ENCODE peak calls at places on chromosomes 2 and 18, in five cellular contexts. T is tibial artery, R is GM12878, P is upper lobe of left lung, Q is lung. C is an unnamed sample.

GRCh38 chr18:35973650-35974049 is 1.2 kb downstream of the RMP24 start:
- DNase-seq in T (no peak), R (no peak), P (no peak), Q (no peak), C (no peak)

GRCh38 chr2:47086054-47086471 is 69.0 kb downstream of the STPG4 start:
- DNase-seq in T (no peak), R (no peak), P (peak; percentile 40), Q (no peak), C (no peak)

GRCh38 chr2:74685408-74685807 is 31.4 kb downstream of the SEMA4F start:
- DNase-seq in T (no peak), R (no peak), P (no peak), Q (no peak), C (no peak)

GRCh38 chr2:35501076-35501475 is 854.5 kb upstream of the CRIM1 start:
- DNase-seq in T (no peak), R (no peak), P (no peak), Q (no peak), C (no peak)

GRCh38 chr2:8631465-8632005 is 50.3 kb upstream of the ID2 start:
- DNase-seq in T (no peak), R (no peak), P (no peak), Q (no peak), C (no peak)

GRCh38 chr2:241898681-241899270 is 29.2 kb downstream of the RTP5 start:
- DNase-seq in T (peak; percentile 15), R (no peak), P (peak; percentile 75), Q (no peak), C (no peak)

GRCh38 chr2:216490061-216490460 is 8.6 kb upstream of the RPL37A start:
- DNase-seq in T (no peak), R (no peak), P (no peak), Q (no peak), C (no peak)

GRCh38 chr18:62788891-62789290 is 73.5 kb downstream of the PHLPP1 start:
- DNase-seq in T (no peak), R (no peak), P (no peak), Q (no peak), C (no peak)

GRCh38 chr2:69979902-69980301 is 18.5 kb upstream of the ASPRV1 start:
- DNase-seq in T (no peak), R (no peak), P (no peak), Q (no peak), C (no peak)

GRCh38 chr2:98334439-98335078 is 11.7 kb upstream of the CNGA3 start:
- DNase-seq in T (no peak), R (no peak), P (no peak), Q (no peak), C (no peak)

GRCh38 chr2:170176212-170176611 is 1.7 kb upstream of the MYO3B start:
- DNase-seq in T (no peak), R (no peak), P (no peak), Q (no peak), C (no peak)

GRCh38 chr2:97712693-97713295 is 582 bp upstream of the ZAP70 start:
- DNase-seq in T (no peak), R (no peak), P (peak; percentile 54), Q (no peak), C (no peak)

GRCh38 chr18:6645246-6645645 is 84.3 kb upstream of the ARHGAP28 start:
- DNase-seq in T (no peak), R (no peak), P (no peak), Q (no peak), C (no peak)

GRCh38 chr2:145416640-145417039 is 896.7 kb upstream of the ZEB2 start:
- DNase-seq in T (no peak), R (no peak), P (no peak), Q (no peak), C (no peak)

GRCh38 chr2:148814143-148814852 is 60.7 kb upstream of the KIF5C start:
- DNase-seq in T (no peak), R (no peak), P (no peak), Q (no peak), C (no peak)

GRCh38 chr2:233747283-233747544 is 12.9 kb upstream of the UGT1A1 start:
- DNase-seq in T (no peak), R (no peak), P (peak; percentile 41), Q (no peak), C (no peak)

GRCh38 chr2:80117401-80117800 is 187.2 kb downstream of the LRRTM1 start:
- DNase-seq in T (no peak), R (no peak), P (no peak), Q (no peak), C (no peak)

GRCh38 chr2:37388074-37388473 is 43.6 kb downstream of the QPCT start:
- DNase-seq in T (no peak), R (no peak), P (no peak), Q (no peak), C (no peak)

GRCh38 chr18:51952844-51953243 is 387.2 kb upstream of the DCC start:
- DNase-seq in T (no peak), R (no peak), P (no peak), Q (no peak), C (no peak)

GRCh38 chr18:51391731-51392130 is 194.2 kb upstream of the MEX3C start:
- DNase-seq in T (no peak), R (no peak), P (no peak), Q (no peak), C (no peak)

GRCh38 chr2:54524236-54524991 is 68.3 kb downstream of the SPTBN1 start:
- DNase-seq in T (no peak), R (peak; percentile 45), P (no peak), Q (peak; percentile 53), C (no peak)

GRCh38 chr18:34789768-34790344 is 79.8 kb downstream of the DTNA start:
- DNase-seq in T (no peak), R (no peak), P (no peak), Q (no peak), C (no peak)

GRCh38 chr2:71566271-71566858 is 113.0 kb downstream of the DYSF start:
- DNase-seq in T (no peak), R (no peak), P (no peak), Q (no peak), C (no peak)

DNA sequence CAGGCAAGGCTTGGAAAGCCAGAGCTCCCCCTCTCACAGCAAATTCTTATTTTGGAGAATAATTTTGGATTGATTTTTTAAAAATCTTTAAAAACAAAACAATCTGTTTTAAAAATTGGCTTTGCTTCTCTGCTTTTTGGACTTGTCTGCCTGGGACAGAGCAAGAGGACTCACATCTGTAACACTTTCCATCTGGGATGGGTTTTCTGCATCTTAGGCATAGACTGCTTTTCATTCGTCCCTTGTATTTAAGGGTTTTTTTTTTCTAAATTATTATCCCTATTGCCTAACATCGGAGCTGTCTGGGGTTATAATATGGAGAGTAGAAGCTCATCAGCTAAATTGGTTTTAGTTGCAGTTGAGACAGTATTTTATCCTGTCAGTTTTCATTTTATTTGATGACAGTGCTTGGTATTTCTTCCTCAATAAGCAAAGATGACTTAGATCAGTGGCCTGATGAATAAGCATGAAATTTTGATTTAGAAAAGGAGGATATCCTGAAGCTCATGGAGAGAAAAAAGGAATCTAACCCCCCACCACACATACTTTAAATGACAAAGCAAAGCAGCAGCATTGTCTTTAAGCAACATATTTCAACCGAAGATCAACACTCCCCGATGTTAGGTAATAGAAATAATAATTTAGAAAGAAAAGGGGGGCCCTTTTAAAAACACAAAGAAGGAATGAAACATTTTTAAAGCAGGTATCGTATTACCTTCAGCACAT is 2.2 kb upstream of the FZD7 start:
- DNase-seq in T (no peak), R (no peak), P (no peak), Q (no peak), C (no peak)
- H3K27ac ChIP-seq in T (peak overlapping the region; percentile 99), R (no peak overlapping the region), P (no peak overlapping the region), Q (no peak overlapping the region), C (no peak overlapping the region)

DNA sequence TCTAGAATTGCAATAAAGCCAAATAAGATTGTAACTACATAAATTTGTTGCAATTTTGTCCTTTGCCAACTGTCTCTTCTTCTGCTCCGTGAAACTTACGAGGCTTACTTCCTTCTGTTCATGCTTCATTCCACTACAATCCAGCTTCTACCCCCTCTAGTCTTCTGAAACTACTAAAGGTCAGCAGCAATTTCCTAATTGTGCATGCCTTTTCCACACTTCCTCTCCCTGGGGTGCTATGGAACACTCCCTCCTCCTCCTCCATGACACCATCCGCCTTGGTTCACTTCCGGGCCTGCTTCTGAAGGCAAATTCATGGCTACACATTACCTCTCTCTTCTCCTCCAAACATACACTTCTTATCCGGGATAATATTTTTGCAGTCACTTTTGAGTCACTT is 95.4 kb upstream of the CD302 start:
- DNase-seq in T (no peak), R (no peak), P (no peak), Q (no peak), C (no peak)
- H3K4me3 ChIP-seq in T (no peak overlapping the region), R (no peak overlapping the region), P (no peak overlapping the region), Q (no peak overlapping the region), C (no peak overlapping the region)

GRCh38 chr18:13513481-13513880 is 212.9 kb downstream of the FAM210A start:
- DNase-seq in T (no peak), R (no peak), P (no peak), Q (no peak), C (no peak)
- H3K4me1 ChIP-seq in T (no peaks in the 10 kb centered on the region), R (no peaks in the 10 kb centered on the region), P (no peaks in the 10 kb centered on the region), Q (peaks cover 4% of the 10 kb centered on the region), C (no peaks in the 10 kb centered on the region)

GRCh38 chr2:23592061-23592685 is 207.2 kb downstream of the KLHL29 start:
- DNase-seq in T (no peak), R (no peak), P (no peak), Q (no peak), C (no peak)

GRCh38 chr2:23591111-23591510 is 206.1 kb downstream of the KLHL29 start:
- DNase-seq in T (no peak), R (no peak), P (no peak), Q (no peak), C (no peak)

GRCh38 chr2:23594079-23594494 is 209.1 kb downstream of the KLHL29 start:
- DNase-seq in T (no peak), R (no peak), P (no peak), Q (no peak), C (no peak)

GRCh38 chr2:23593396-23594078 is 208.6 kb downstream of the KLHL29 start:
- DNase-seq in T (no peak), R (no peak), P (no peak), Q (no peak), C (no peak)

GRCh38 chr2:23592898-23593297 is 207.9 kb downstream of the KLHL29 start:
- DNase-seq in T (no peak), R (no peak), P (no peak), Q (no peak), C (no peak)
- H3K27ac ChIP-seq in T (no peak overlapping the region), R (no peak overlapping the region), P (no peak overlapping the region), Q (no peak overlapping the region), C (no peak overlapping the region)

GRCh38 chr2:113324684-113325160 is 46.0 kb upstream of the PAX8 start:
- DNase-seq in T (no peak), R (no peak), P (peak; percentile 88), Q (peak; percentile 61), C (peak; percentile 25)
- H3K4me3 ChIP-seq in T (peak overlapping the region; percentile 54), R (no peak overlapping the region), P (peak overlapping the region; percentile 47), Q (no peak overlapping the region), C (peak overlapping the region; percentile 35)

DNA sequence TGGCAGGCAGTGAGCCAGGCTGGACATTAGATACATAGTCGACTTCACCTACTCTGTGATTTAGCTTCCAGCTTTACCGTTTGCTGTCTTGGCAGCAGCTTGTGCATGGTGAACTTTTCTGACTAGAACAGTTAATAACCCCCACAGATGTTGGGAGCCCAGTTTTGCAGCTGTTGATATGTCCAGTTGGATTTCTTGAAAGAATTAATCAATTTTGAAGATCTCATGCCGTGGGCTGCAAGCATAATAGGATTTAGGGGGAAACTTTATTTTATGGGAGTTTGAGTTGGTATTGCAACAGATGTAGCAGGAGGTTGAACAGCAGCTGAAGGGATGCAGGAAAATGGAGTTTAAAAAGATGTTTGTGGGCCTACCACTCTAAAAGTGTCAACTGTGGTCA is 13.8 kb downstream of the MYO1B start:
- DNase-seq in T (no peak), R (no peak), P (no peak), Q (no peak), C (no peak)
- H3K4me1 ChIP-seq in T (no peaks in the 10 kb centered on the region), R (no peaks in the 10 kb centered on the region), P (peaks cover 20% of the 10 kb centered on the region), Q (peaks cover 4% of the 10 kb centered on the region), C (peaks cover 5% of the 10 kb centered on the region)